ENCODE peak calls at places on chromosomes 12 and 14, in five cellular contexts. K is activated T-helper 1 cell treated with anti-CD3 and anti-CD28 coated beads, Interleukin-2, amount 50 U/mL, for 16 hours; X is sigmoid colon; S is cardiac fibroblast; Z is GM12864. J is an unnamed sample.

GRCh38 chr12:106760184-106760531 is 14.3 kb upstream of the RIC8B start:
- DNase-seq in S (no peak), K (no peak), Z (peak), X (no peak), J (no peak)

GRCh38 chr12:113961921-113962710 is 4.0 kb downstream of the RBM19 start:
- DNase-seq in Z (peak), X (no peak), S (peak), K (no peak), J (no peak)

GRCh38 chr12:80690090-80690489 is 17.3 kb upstream of the MYF6 start:
- DNase-seq in Z (no peak), S (no peak), K (no peak), X (no peak), J (no peak)

GRCh38 chr12:119369907-119370546 is 35.5 kb downstream of the CCDC60 start:
- DNase-seq in X (no peak), K (no peak), Z (no peak), S (no peak), J (no peak)

GRCh38 chr14:68655961-68656360 is 136.9 kb downstream of the ZFP36L1 start:
- DNase-seq in X (no peak), Z (no peak), K (no peak), S (no peak), J (no peak)

GRCh38 chr12:92094751-92095161 is 50.9 kb downstream of the BTG1 start:
- DNase-seq in X (no peak), Z (no peak), K (no peak), S (no peak), J (no peak)

GRCh38 chr12:123106640-123107359 is 44.1 kb downstream of the PITPNM2 start:
- DNase-seq in X (no peak), S (no peak), K (peak), Z (no peak), J (no peak)

GRCh38 chr14:28756896-28757570 is 9.6 kb upstream of the FOXG1 start:
- DNase-seq in X (no peak), S (peak), K (no peak), Z (peak), J (peak)

GRCh38 chr12:132560421-132560830 is 50.0 kb downstream of the LRCOL1 start:
- DNase-seq in S (no peak), Z (no peak), K (no peak), X (no peak), J (no peak)

GRCh38 chr14:102777711-102778615 is 714 bp downstream of the TRAF3 start:
- DNase-seq in S (peak), Z (no peak), X (no peak), K (no peak), J (peak)

GRCh38 chr14:91870001-91870400 is 2.7 kb upstream of the TC2N start:
- DNase-seq in K (peak), Z (no peak), S (no peak), X (no peak), J (no peak)

GRCh38 chr14:103997391-103997790 is 55.1 kb upstream of the RD3L start:
- DNase-seq in Z (no peak), X (no peak), K (no peak), S (no peak), J (no peak)

GRCh38 chr14:75977544-75977943 is 4.3 kb downstream of the TGFB3 start:
- DNase-seq in X (no peak), S (no peak), Z (no peak), K (no peak), J (no peak)

J was measured in astrocyte of the cerebellum.